ENCODE peak calls at places on chromosomes 4 and X, in nine cellular contexts. Z is hepatocyte, S is OCI-LY7, U is GM23338, E is HCT116, L is MM.1S, I is PC-3, N is neural progenitor cell, J is SK-N-SH. F is an unnamed sample.
A peak's percentile ranks its signal among the peaks of the same experiment; 100 is the strongest.

GRCh38 chrX:43836435-43837184 is 45.6 kb downstream of the MAOB start:
- DNase-seq in E (peak; percentile 7), N (peak; percentile 3), I (peak; percentile 65), Z (peak; percentile 26), L (no peak), U (peak; percentile 18), S (peak; percentile 2), J (peak; percentile 12), F (peak; percentile 35)

GRCh38 chrX:14039344-14039743 is 9.7 kb upstream of the GEMIN8 start:
- DNase-seq in U (peak; percentile 53), S (peak; percentile 59), E (no peak), I (peak; percentile 76), N (peak; percentile 57), L (peak; percentile 45), Z (peak; percentile 62), J (peak; percentile 49), F (peak; percentile 39)

GRCh38 chr4:142984871-142985585 is 138.9 kb upstream of the INPP4B start:
- DNase-seq in I (peak; percentile 60), J (peak; percentile 11), E (peak; percentile 40), N (peak; percentile 38), Z (peak; percentile 48), L (no peak), U (peak; percentile 75), S (peak; percentile 6), F (peak; percentile 61)

GRCh38 chr4:52377563-52377962 is 281.5 kb downstream of the USP46 start:
- DNase-seq in E (no peak), Z (no peak), U (peak; percentile 26), I (no peak), J (no peak), S (no peak), L (no peak), N (peak; percentile 62), F (no peak)

GRCh38 chrX:40570346-40571093 is 10.2 kb upstream of the ATP6AP2 start:
- DNase-seq in N (no peak), J (no peak), U (peak; percentile 4), I (no peak), L (no peak), S (no peak), E (no peak), Z (no peak), F (no peak)

GRCh38 chr4:151865327-151865726 is 104.5 kb upstream of the GATB start:
- DNase-seq in L (no peak), E (no peak), S (no peak), Z (no peak), N (no peak), J (peak; percentile 12), I (no peak), U (no peak), F (peak; percentile 22)

GRCh38 chr4:159052315-159052714 is 50.6 kb upstream of the RAPGEF2 start:
- DNase-seq in I (no peak), E (no peak), U (no peak), N (no peak), S (no peak), J (no peak), Z (no peak), L (peak; percentile 40), F (no peak)

GRCh38 chrX:39972340-39972739 is 125.4 kb downstream of the BCOR start:
- DNase-seq in L (no peak), E (no peak), U (no peak), S (no peak), J (no peak), N (no peak), Z (no peak), I (peak; percentile 42), F (peak; percentile 56)

GRCh38 chr4:49000806-49001205 is 14.7 kb downstream of the CWH43 start:
- DNase-seq in L (no peak), I (no peak), U (no peak), Z (no peak), E (no peak), N (no peak), S (no peak), J (no peak), F (no peak)

GRCh38 chr4:96698891-96699290 is 859.0 kb downstream of the PDHA2 start:
- DNase-seq in Z (no peak), J (no peak), E (no peak), N (peak; percentile 23), L (no peak), U (no peak), S (no peak), I (no peak), F (no peak)

GRCh38 chr4:121199742-121200561 is 35.8 kb upstream of the TNIP3 start:
- DNase-seq in U (no peak), N (no peak), J (no peak), L (no peak), S (no peak), Z (no peak), I (no peak), E (no peak), F (no peak)

GRCh38 chr4:25144870-25145481 is 15.3 kb downstream of the SEPSECS start:
- DNase-seq in E (peak; percentile 24), N (peak; percentile 27), Z (peak; percentile 41), S (peak; percentile 36), I (peak; percentile 61), J (peak; percentile 43), U (peak; percentile 29), L (peak; percentile 50), F (peak; percentile 48)

GRCh38 chr4:25670991-25671390 is 15.3 kb downstream of the SLC34A2 start:
- DNase-seq in I (no peak), Z (no peak), U (no peak), E (no peak), S (no peak), J (no peak), N (no peak), L (no peak), F (no peak)

GRCh38 chr4:178202422-178202821 is 760.2 kb upstream of the AGA start:
- DNase-seq in U (no peak), J (no peak), Z (no peak), N (no peak), E (no peak), I (no peak), S (no peak), L (no peak), F (no peak)

GRCh38 chrX:68462653-68463052 is 29.4 kb upstream of the OPHN1 start:
- DNase-seq in E (peak; percentile 7), Z (peak; percentile 19), N (peak; percentile 35), I (peak; percentile 57), J (no peak), S (peak; percentile 14), U (peak; percentile 60), L (peak; percentile 40), F (peak; percentile 52)

GRCh38 chr4:105207386-105207785 is 60.7 kb downstream of the TET2 start:
- DNase-seq in I (no peak), E (no peak), Z (no peak), N (no peak), L (no peak), S (no peak), U (no peak), J (no peak), F (no peak)

DNA sequence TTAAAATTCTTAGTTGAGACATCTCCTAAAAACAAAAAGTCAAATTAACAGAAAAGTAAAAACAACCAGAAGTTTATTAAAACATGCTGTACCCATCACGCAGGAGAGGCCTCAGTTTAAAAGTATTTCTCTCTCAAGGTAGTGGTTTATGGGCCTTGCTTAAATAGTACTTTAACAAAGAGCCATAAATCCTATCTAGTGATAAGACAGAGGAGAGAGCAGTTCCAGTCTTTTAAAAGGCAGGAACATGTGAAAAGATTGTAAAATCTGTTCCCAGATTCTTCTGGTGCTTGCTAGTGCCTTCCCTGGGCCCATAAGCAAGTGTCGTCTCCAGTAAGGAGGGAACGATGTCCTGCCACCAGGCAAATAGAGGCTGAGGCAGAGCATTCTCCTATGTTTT is 476.3 kb upstream of the ADGRL3 start:
- DNase-seq in L (no peak), J (no peak), S (no peak), Z (no peak), E (no peak), U (no peak), N (no peak), I (no peak), F (no peak)
- H3K27ac ChIP-seq in L (no peak overlapping the region), J (peak overlapping the region; percentile 89), S (no peak overlapping the region), Z (peak overlapping the region; percentile 56), E (no peak overlapping the region), U (no peak overlapping the region), N (no peak overlapping the region), I (no peak overlapping the region), F (no peak overlapping the region)

GRCh38 chr4:87849612-87850011 is 16.8 kb downstream of the MEPE start:
- DNase-seq in S (no peak), L (no peak), U (no peak), N (no peak), E (no peak), I (no peak), J (no peak), Z (no peak), F (no peak)
- TF ChIP-seq EZH2phosphoT487 in S (no peak), L (no peak), U (no peak), N (no peak), E (no peak), I (no peak), J (no peak), Z (no peak), F (no peak)

GRCh38 chr4:3352505-3352904 is 59.7 kb downstream of the RGS12 start:
- DNase-seq in J (no peak), N (no peak), U (no peak), I (no peak), L (no peak), S (no peak), Z (no peak), E (no peak), F (no peak)

GRCh38 chr4:3352918-3353594 is 60.2 kb downstream of the RGS12 start:
- DNase-seq in Z (no peak), J (no peak), I (no peak), S (no peak), N (no peak), U (no peak), L (no peak), E (no peak), F (no peak)

GRCh38 chr4:3353747-3354454 is 61.1 kb downstream of the RGS12 start:
- DNase-seq in J (no peak), U (no peak), I (no peak), L (no peak), N (no peak), S (no peak), E (no peak), Z (no peak), F (no peak)

GRCh38 chr4:3355266-3355748 is 62.5 kb downstream of the RGS12 start:
- DNase-seq in Z (no peak), U (no peak), L (no peak), S (peak; percentile 64), E (no peak), N (no peak), J (no peak), I (no peak), F (no peak)

GRCh38 chr4:3354455-3354811 is 61.6 kb downstream of the RGS12 start:
- DNase-seq in J (no peak), U (no peak), I (no peak), Z (no peak), L (no peak), S (no peak), N (no peak), E (no peak), F (no peak)
- H3K27ac ChIP-seq in J (no peak overlapping the region), U (no peak overlapping the region), I (no peak overlapping the region), Z (peak overlapping the region; percentile 29), L (no peak overlapping the region), S (peak overlapping the region; percentile 54), N (no peak overlapping the region), E (no peak overlapping the region), F (no peak overlapping the region)

DNA sequence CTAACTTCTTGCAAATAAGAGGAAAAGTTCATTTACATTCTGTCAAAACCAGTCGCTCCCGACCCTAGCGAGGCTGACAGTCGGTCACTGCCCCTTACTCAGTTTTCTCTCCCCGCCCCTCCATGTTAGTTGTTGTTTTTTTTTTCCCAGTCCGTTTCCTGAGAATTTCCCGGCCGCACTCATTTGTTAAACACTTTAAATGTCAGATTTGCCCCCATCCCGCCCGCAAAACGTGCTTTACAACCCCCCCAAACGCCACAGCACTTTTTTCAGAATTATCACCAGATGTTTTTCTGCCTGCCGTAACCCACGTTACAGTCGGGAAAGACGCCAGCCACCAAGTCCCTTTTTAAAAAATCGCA is 88.9 kb downstream of the HPRT1 start:
- DNase-seq in Z (no peak), E (no peak), N (no peak), S (no peak), I (no peak), U (peak; percentile 30), L (no peak), J (peak; percentile 39), F (no peak)
- TF ChIP-seq EZH2phosphoT487 in Z (no peak), E (no peak), N (no peak), S (no peak), I (no peak), U (no peak), L (no peak), J (no peak), F (no peak)

F was measured in GM23248.